ENCODE peak calls at places on chromosomes 7 and 10, in six cellular contexts. I, Y, Q, E, V and A are unnamed samples.
A peak's percentile ranks its signal among the peaks of the same experiment; 100 is the strongest.

GRCh38 chr10:14009315-14010082 is 321.2 kb downstream of the FRMD4A start:
- DNase-seq in I (no peak), Y (peak; percentile 64), Q (peak; percentile 78), E (no peak), V (peak; percentile 72), A (no peak)

GRCh38 chr10:123687758-123688157 is 21.6 kb downstream of the GPR26 start:
- DNase-seq in I (no peak), Y (no peak), Q (no peak), E (no peak), V (no peak), A (no peak)

GRCh38 chr7:80044796-80045195 is 89.8 kb upstream of the GNAI1 start:
- DNase-seq in I (no peak), Y (no peak), Q (no peak), E (no peak), V (no peak), A (no peak)

GRCh38 chr10:99497343-99498025 is 35.3 kb upstream of the NKX2-3 start:
- DNase-seq in I (no peak), Y (no peak), Q (no peak), E (no peak), V (no peak), A (no peak)

GRCh38 chr10:18658301-18658991 is 785 bp upstream of the ARL5B start:
- DNase-seq in I (no peak), Y (peak; percentile 18), Q (no peak), E (peak; percentile 50), V (peak; percentile 23), A (no peak)

GRCh38 chr10:69789164-69789576 is 12.5 kb upstream of the COL13A1 start:
- DNase-seq in I (no peak), Y (peak; percentile 54), Q (no peak), E (no peak), V (no peak), A (no peak)

GRCh38 chr10:65033957-65034356 is 1512.8 kb downstream of the REEP3 start:
- DNase-seq in I (no peak), Y (no peak), Q (no peak), E (no peak), V (no peak), A (no peak)

GRCh38 chr10:70918851-70919530 is 30.6 kb upstream of the PCBD1 start:
- DNase-seq in I (peak; percentile 41), Y (peak; percentile 35), Q (no peak), E (peak; percentile 36), V (no peak), A (no peak)

GRCh38 chr7:130491841-130492518 is at the start of gene MEST:
- DNase-seq in I (peak; percentile 19), Y (peak; percentile 32), Q (no peak), E (no peak), V (no peak), A (no peak)

GRCh38 chr7:99971242-99971641 is 4.6 kb downstream of the AZGP1 start:
- DNase-seq in I (no peak), Y (no peak), Q (no peak), E (no peak), V (no peak), A (no peak)

GRCh38 chr10:101841826-101842225 is 1.8 kb downstream of the KCNIP2 start:
- DNase-seq in I (no peak), Y (no peak), Q (no peak), E (no peak), V (no peak), A (no peak)

GRCh38 chr10:87656431-87657072 is 3.1 kb upstream of the PAPSS2 start:
- DNase-seq in I (no peak), Y (peak; percentile 78), Q (no peak), E (no peak), V (no peak), A (peak; percentile 57)

GRCh38 chr7:44144968-44145418 is 3.9 kb upstream of the MYL7 start:
- DNase-seq in I (no peak), Y (no peak), Q (no peak), E (no peak), V (no peak), A (no peak)

GRCh38 chr7:76509931-76510877 is at the start of gene UPK3B:
- DNase-seq in I (no peak), Y (peak; percentile 29), Q (no peak), E (no peak), V (peak; percentile 44), A (no peak)

GRCh38 chr7:124783271-124783670 is 17.7 kb upstream of the GPR37 start:
- DNase-seq in I (no peak), Y (no peak), Q (no peak), E (no peak), V (no peak), A (no peak)

GRCh38 chr10:80509403-80510161 is 28.1 kb upstream of the SH2D4B start:
- DNase-seq in I (no peak), Y (peak; percentile 64), Q (no peak), E (peak; percentile 52), V (no peak), A (peak; percentile 81)

GRCh38 chr10:114541081-114541833 is 116.8 kb downstream of the ABLIM1 start:
- DNase-seq in I (no peak), Y (peak; percentile 18), Q (peak; percentile 8), E (peak; percentile 74), V (peak; percentile 82), A (peak; percentile 54)

GRCh38 chr10:32004161-32004591 is 52.0 kb downstream of the KIF5B start:
- DNase-seq in I (no peak), Y (peak; percentile 13), Q (no peak), E (peak; percentile 52), V (no peak), A (no peak)

GRCh38 chr7:26101471-26102151 is 50.4 kb upstream of the NFE2L3 start:
- DNase-seq in I (no peak), Y (no peak), Q (no peak), E (no peak), V (no peak), A (no peak)